ENCODE peak calls at places on chromosome X, in five cellular contexts. One of them, this sample, is unnamed.

GRCh38 chrX:40096395-40097091 is 1.2 kb downstream of the BCOR start:
- DNase-seq in T-cell: peak
- DNase-seq in activated CD4-positive, alpha-beta T cell treated with anti-CD3 and anti-CD28 coated beads for 4 hours: peak
- DNase-seq in stimulated activated CD8-positive, alpha-beta memory T cell treated with anti-CD3 and anti-CD28 coated beads, Interleukin-15, amount 100 ng/mL, for 24 hours: no peak
- DNase-seq in occipital lobe: peak
- DNase-seq in this sample: peak

GRCh38 chrX:71198066-71198465 is 25.0 kb upstream of the GJB1 start:
- DNase-seq in stimulated activated CD8-positive, alpha-beta memory T cell treated with anti-CD3 and anti-CD28 coated beads, Interleukin-15, amount 100 ng/mL, for 24 hours: no peak
- DNase-seq in activated CD4-positive, alpha-beta T cell treated with anti-CD3 and anti-CD28 coated beads for 4 hours: no peak
- DNase-seq in T-cell: no peak
- DNase-seq in occipital lobe: no peak
- DNase-seq in this sample: no peak

GRCh38 chrX:47579537-47579936 is 2.7 kb upstream of the TIMP1 start:
- DNase-seq in T-cell: no peak
- DNase-seq in activated CD4-positive, alpha-beta T cell treated with anti-CD3 and anti-CD28 coated beads for 4 hours: peak
- DNase-seq in occipital lobe: no peak
- DNase-seq in stimulated activated CD8-positive, alpha-beta memory T cell treated with anti-CD3 and anti-CD28 coated beads, Interleukin-15, amount 100 ng/mL, for 24 hours: no peak
- DNase-seq in this sample: peak

GRCh38 chrX:73965833-73966232 is 338.1 kb upstream of the ZCCHC13 start:
- DNase-seq in stimulated activated CD8-positive, alpha-beta memory T cell treated with anti-CD3 and anti-CD28 coated beads, Interleukin-15, amount 100 ng/mL, for 24 hours: no peak
- DNase-seq in occipital lobe: no peak
- DNase-seq in activated CD4-positive, alpha-beta T cell treated with anti-CD3 and anti-CD28 coated beads for 4 hours: no peak
- DNase-seq in T-cell: no peak
- DNase-seq in this sample: no peak

GRCh38 chrX:102727761-102728160 is 7.2 kb downstream of the GPRASP3 start:
- DNase-seq in occipital lobe: no peak
- DNase-seq in activated CD4-positive, alpha-beta T cell treated with anti-CD3 and anti-CD28 coated beads for 4 hours: no peak
- DNase-seq in T-cell: no peak
- DNase-seq in stimulated activated CD8-positive, alpha-beta memory T cell treated with anti-CD3 and anti-CD28 coated beads, Interleukin-15, amount 100 ng/mL, for 24 hours: no peak
- DNase-seq in this sample: no peak

GRCh38 chrX:124223524-124223923 is 108.9 kb upstream of the TEX13D start:
- DNase-seq in activated CD4-positive, alpha-beta T cell treated with anti-CD3 and anti-CD28 coated beads for 4 hours: no peak
- DNase-seq in stimulated activated CD8-positive, alpha-beta memory T cell treated with anti-CD3 and anti-CD28 coated beads, Interleukin-15, amount 100 ng/mL, for 24 hours: no peak
- DNase-seq in T-cell: no peak
- DNase-seq in occipital lobe: no peak
- DNase-seq in this sample: no peak

GRCh38 chrX:39895228-39896110 is 202.3 kb downstream of the BCOR start:
- DNase-seq in stimulated activated CD8-positive, alpha-beta memory T cell treated with anti-CD3 and anti-CD28 coated beads, Interleukin-15, amount 100 ng/mL, for 24 hours: no peak
- DNase-seq in occipital lobe: no peak
- DNase-seq in T-cell: no peak
- DNase-seq in activated CD4-positive, alpha-beta T cell treated with anti-CD3 and anti-CD28 coated beads for 4 hours: no peak
- DNase-seq in this sample: no peak

GRCh38 chrX:2370436-2370835 is 130.3 kb downstream of the DHRSX start:
- DNase-seq in T-cell: no peak
- DNase-seq in occipital lobe: no peak
- DNase-seq in activated CD4-positive, alpha-beta T cell treated with anti-CD3 and anti-CD28 coated beads for 4 hours: no peak
- DNase-seq in stimulated activated CD8-positive, alpha-beta memory T cell treated with anti-CD3 and anti-CD28 coated beads, Interleukin-15, amount 100 ng/mL, for 24 hours: no peak
- DNase-seq in this sample: no peak

GRCh38 chrX:12139934-12140611 is 1.8 kb downstream of the FRMPD4 start:
- DNase-seq in activated CD4-positive, alpha-beta T cell treated with anti-CD3 and anti-CD28 coated beads for 4 hours: no peak
- DNase-seq in stimulated activated CD8-positive, alpha-beta memory T cell treated with anti-CD3 and anti-CD28 coated beads, Interleukin-15, amount 100 ng/mL, for 24 hours: no peak
- DNase-seq in T-cell: no peak
- DNase-seq in occipital lobe: no peak
- DNase-seq in this sample: no peak

GRCh38 chrX:48854898-48855297 is 19.5 kb upstream of the PCSK1N start:
- DNase-seq in occipital lobe: no peak
- DNase-seq in stimulated activated CD8-positive, alpha-beta memory T cell treated with anti-CD3 and anti-CD28 coated beads, Interleukin-15, amount 100 ng/mL, for 24 hours: no peak
- DNase-seq in activated CD4-positive, alpha-beta T cell treated with anti-CD3 and anti-CD28 coated beads for 4 hours: no peak
- DNase-seq in T-cell: no peak
- DNase-seq in this sample: no peak

GRCh38 chrX:150934453-150934852 is 36.0 kb upstream of the CD99L2 start:
- DNase-seq in activated CD4-positive, alpha-beta T cell treated with anti-CD3 and anti-CD28 coated beads for 4 hours: no peak
- DNase-seq in occipital lobe: no peak
- DNase-seq in stimulated activated CD8-positive, alpha-beta memory T cell treated with anti-CD3 and anti-CD28 coated beads, Interleukin-15, amount 100 ng/mL, for 24 hours: no peak
- DNase-seq in T-cell: no peak
- DNase-seq in this sample: no peak

GRCh38 chrX:104013606-104014005 is at the start of gene H2BW1:
- DNase-seq in occipital lobe: no peak
- DNase-seq in activated CD4-positive, alpha-beta T cell treated with anti-CD3 and anti-CD28 coated beads for 4 hours: no peak
- DNase-seq in stimulated activated CD8-positive, alpha-beta memory T cell treated with anti-CD3 and anti-CD28 coated beads, Interleukin-15, amount 100 ng/mL, for 24 hours: no peak
- DNase-seq in T-cell: no peak
- DNase-seq in this sample: no peak

GRCh38 chrX:19879181-19879580 is 8.2 kb downstream of the SH3KBP1 start:
- DNase-seq in T-cell: no peak
- DNase-seq in activated CD4-positive, alpha-beta T cell treated with anti-CD3 and anti-CD28 coated beads for 4 hours: no peak
- DNase-seq in stimulated activated CD8-positive, alpha-beta memory T cell treated with anti-CD3 and anti-CD28 coated beads, Interleukin-15, amount 100 ng/mL, for 24 hours: no peak
- DNase-seq in occipital lobe: no peak
- DNase-seq in this sample: no peak

GRCh38 chrX:31445542-31445941 is 373.7 kb upstream of the FTHL17 start:
- DNase-seq in T-cell: no peak
- DNase-seq in occipital lobe: no peak
- DNase-seq in activated CD4-positive, alpha-beta T cell treated with anti-CD3 and anti-CD28 coated beads for 4 hours: no peak
- DNase-seq in stimulated activated CD8-positive, alpha-beta memory T cell treated with anti-CD3 and anti-CD28 coated beads, Interleukin-15, amount 100 ng/mL, for 24 hours: no peak
- DNase-seq in this sample: no peak

GRCh38 chrX:22575161-22575845 is 302.6 kb downstream of the CBLL2 start:
- DNase-seq in occipital lobe: no peak
- DNase-seq in stimulated activated CD8-positive, alpha-beta memory T cell treated with anti-CD3 and anti-CD28 coated beads, Interleukin-15, amount 100 ng/mL, for 24 hours: no peak
- DNase-seq in activated CD4-positive, alpha-beta T cell treated with anti-CD3 and anti-CD28 coated beads for 4 hours: no peak
- DNase-seq in T-cell: no peak
- DNase-seq in this sample: no peak

GRCh38 chrX:49846545-49846944 is 17.4 kb downstream of the PAGE4 start:
- DNase-seq in occipital lobe: no peak
- DNase-seq in activated CD4-positive, alpha-beta T cell treated with anti-CD3 and anti-CD28 coated beads for 4 hours: no peak
- DNase-seq in stimulated activated CD8-positive, alpha-beta memory T cell treated with anti-CD3 and anti-CD28 coated beads, Interleukin-15, amount 100 ng/mL, for 24 hours: no peak
- DNase-seq in T-cell: no peak
- DNase-seq in this sample: no peak

GRCh38 chrX:51361251-51361650 is 28.6 kb downstream of the NUDT10 start:
- DNase-seq in occipital lobe: no peak
- DNase-seq in activated CD4-positive, alpha-beta T cell treated with anti-CD3 and anti-CD28 coated beads for 4 hours: no peak
- DNase-seq in T-cell: no peak
- DNase-seq in stimulated activated CD8-positive, alpha-beta memory T cell treated with anti-CD3 and anti-CD28 coated beads, Interleukin-15, amount 100 ng/mL, for 24 hours: no peak
- DNase-seq in this sample: no peak

GRCh38 chrX:139204903-139205667 is 325.5 kb upstream of the F9 start:
- DNase-seq in activated CD4-positive, alpha-beta T cell treated with anti-CD3 and anti-CD28 coated beads for 4 hours: no peak
- DNase-seq in occipital lobe: no peak
- DNase-seq in T-cell: no peak
- DNase-seq in stimulated activated CD8-positive, alpha-beta memory T cell treated with anti-CD3 and anti-CD28 coated beads, Interleukin-15, amount 100 ng/mL, for 24 hours: no peak
- DNase-seq in this sample: no peak

GRCh38 chrX:36867143-36867542 is 141.0 kb upstream of the FAM47C start:
- DNase-seq in stimulated activated CD8-positive, alpha-beta memory T cell treated with anti-CD3 and anti-CD28 coated beads, Interleukin-15, amount 100 ng/mL, for 24 hours: no peak
- DNase-seq in activated CD4-positive, alpha-beta T cell treated with anti-CD3 and anti-CD28 coated beads for 4 hours: no peak
- DNase-seq in occipital lobe: no peak
- DNase-seq in T-cell: no peak
- DNase-seq in this sample: no peak

GRCh38 chrX:39869846-39870601 is 227.7 kb downstream of the BCOR start:
- DNase-seq in occipital lobe: no peak
- DNase-seq in stimulated activated CD8-positive, alpha-beta memory T cell treated with anti-CD3 and anti-CD28 coated beads, Interleukin-15, amount 100 ng/mL, for 24 hours: peak
- DNase-seq in T-cell: peak
- DNase-seq in activated CD4-positive, alpha-beta T cell treated with anti-CD3 and anti-CD28 coated beads for 4 hours: peak
- DNase-seq in this sample: peak

GRCh38 chrX:78066110-78066509 is 37.9 kb upstream of the PGK1 start:
- DNase-seq in stimulated activated CD8-positive, alpha-beta memory T cell treated with anti-CD3 and anti-CD28 coated beads, Interleukin-15, amount 100 ng/mL, for 24 hours: no peak
- DNase-seq in activated CD4-positive, alpha-beta T cell treated with anti-CD3 and anti-CD28 coated beads for 4 hours: no peak
- DNase-seq in occipital lobe: no peak
- DNase-seq in T-cell: no peak
- DNase-seq in this sample: no peak

GRCh38 chrX:138463476-138463875 is 248.0 kb downstream of the FGF13 start:
- DNase-seq in activated CD4-positive, alpha-beta T cell treated with anti-CD3 and anti-CD28 coated beads for 4 hours: no peak
- DNase-seq in T-cell: no peak
- DNase-seq in stimulated activated CD8-positive, alpha-beta memory T cell treated with anti-CD3 and anti-CD28 coated beads, Interleukin-15, amount 100 ng/mL, for 24 hours: no peak
- DNase-seq in occipital lobe: no peak
- DNase-seq in this sample: no peak

GRCh38 chrX:76148011-76148665 is 24.7 kb upstream of the PBDC1 start:
- DNase-seq in activated CD4-positive, alpha-beta T cell treated with anti-CD3 and anti-CD28 coated beads for 4 hours: no peak
- DNase-seq in T-cell: no peak
- DNase-seq in stimulated activated CD8-positive, alpha-beta memory T cell treated with anti-CD3 and anti-CD28 coated beads, Interleukin-15, amount 100 ng/mL, for 24 hours: no peak
- DNase-seq in occipital lobe: no peak
- DNase-seq in this sample: no peak

GRCh38 chrX:134548257-134548732 is 88.3 kb downstream of the HPRT1 start:
- DNase-seq in stimulated activated CD8-positive, alpha-beta memory T cell treated with anti-CD3 and anti-CD28 coated beads, Interleukin-15, amount 100 ng/mL, for 24 hours: no peak
- DNase-seq in activated CD4-positive, alpha-beta T cell treated with anti-CD3 and anti-CD28 coated beads for 4 hours: no peak
- DNase-seq in occipital lobe: no peak
- DNase-seq in T-cell: no peak
- DNase-seq in this sample: no peak

GRCh38 chrX:109327271-109327670 is 154.6 kb downstream of the GUCY2F start:
- DNase-seq in T-cell: no peak
- DNase-seq in occipital lobe: no peak
- DNase-seq in activated CD4-positive, alpha-beta T cell treated with anti-CD3 and anti-CD28 coated beads for 4 hours: no peak
- DNase-seq in stimulated activated CD8-positive, alpha-beta memory T cell treated with anti-CD3 and anti-CD28 coated beads, Interleukin-15, amount 100 ng/mL, for 24 hours: no peak
- DNase-seq in this sample: no peak

GRCh38 chrX:83845397-83845796 is 15.5 kb upstream of the CYLC1 start:
- DNase-seq in T-cell: no peak
- DNase-seq in activated CD4-positive, alpha-beta T cell treated with anti-CD3 and anti-CD28 coated beads for 4 hours: peak
- DNase-seq in stimulated activated CD8-positive, alpha-beta memory T cell treated with anti-CD3 and anti-CD28 coated beads, Interleukin-15, amount 100 ng/mL, for 24 hours: no peak
- DNase-seq in occipital lobe: no peak
- DNase-seq in this sample: no peak

GRCh38 chrX:100802843-100803242 is 17.3 kb upstream of the CSTF2 start:
- DNase-seq in stimulated activated CD8-positive, alpha-beta memory T cell treated with anti-CD3 and anti-CD28 coated beads, Interleukin-15, amount 100 ng/mL, for 24 hours: no peak
- DNase-seq in occipital lobe: no peak
- DNase-seq in activated CD4-positive, alpha-beta T cell treated with anti-CD3 and anti-CD28 coated beads for 4 hours: no peak
- DNase-seq in T-cell: no peak
- DNase-seq in this sample: no peak

GRCh38 chrX:74363914-74364313 is 57.4 kb upstream of the SLC16A2 start:
- DNase-seq in stimulated activated CD8-positive, alpha-beta memory T cell treated with anti-CD3 and anti-CD28 coated beads, Interleukin-15, amount 100 ng/mL, for 24 hours: no peak
- DNase-seq in T-cell: no peak
- DNase-seq in activated CD4-positive, alpha-beta T cell treated with anti-CD3 and anti-CD28 coated beads for 4 hours: no peak
- DNase-seq in occipital lobe: no peak
- DNase-seq in this sample: no peak

GRCh38 chrX:13487731-13488505 is 81.5 kb upstream of the EGFL6 start:
- DNase-seq in occipital lobe: peak
- DNase-seq in stimulated activated CD8-positive, alpha-beta memory T cell treated with anti-CD3 and anti-CD28 coated beads, Interleukin-15, amount 100 ng/mL, for 24 hours: no peak
- DNase-seq in activated CD4-positive, alpha-beta T cell treated with anti-CD3 and anti-CD28 coated beads for 4 hours: peak
- DNase-seq in T-cell: peak
- DNase-seq in this sample: peak

GRCh38 chrX:154489182-154489581 is 1.2 kb downstream of the SLC10A3 start:
- DNase-seq in T-cell: no peak
- DNase-seq in stimulated activated CD8-positive, alpha-beta memory T cell treated with anti-CD3 and anti-CD28 coated beads, Interleukin-15, amount 100 ng/mL, for 24 hours: no peak
- DNase-seq in occipital lobe: no peak
- DNase-seq in activated CD4-positive, alpha-beta T cell treated with anti-CD3 and anti-CD28 coated beads for 4 hours: no peak
- DNase-seq in this sample: no peak

This sample was measured in activated T-helper 9 cell treated with anti-CD3 and anti-CD28 coated beads, Interleukin-2, amount 50 U/mL, for 16 hours.